ENCODE peak calls at places on chromosomes 5 and 9, in ten cellular contexts. V is AG04450; C is iPS DF 6.9; W is mesendoderm; N is adrenal gland; K is mesenchymal stem cell; G is tibial artery; X is dorsolateral prefrontal cortex; F is CD4-positive, alpha-beta T cell; T is cardiac muscle cell. Y is an unnamed sample.

GRCh38 chr9:93644397-93645088 is 68.2 kb downstream of the PHF2 start:
- DNase-seq in N (peak; percentile 7), T (no peak), K (no peak), F (no peak), V (no peak), C (no peak), W (no peak), G (no peak), X (no peak), Y (peak; percentile 52)

GRCh38 chr5:125446986-125447385 is 700.5 kb upstream of the ZNF608 start:
- DNase-seq in N (no peak), V (peak; percentile 61), T (peak; percentile 74), C (no peak), G (no peak), X (no peak), K (peak; percentile 59), W (no peak), F (no peak), Y (no peak)

GRCh38 chr5:96219580-96220281 is 213.3 kb downstream of the PCSK1 start:
- DNase-seq in F (no peak), K (peak; percentile 76), X (no peak), V (no peak), G (no peak), W (peak; percentile 10), T (peak; percentile 51), C (no peak), N (no peak), Y (no peak)

GRCh38 chr5:88142801-88143692 is 125.6 kb downstream of the TMEM161B start:
- DNase-seq in T (peak; percentile 6), G (peak; percentile 71), V (no peak), K (peak; percentile 18), C (no peak), W (peak; percentile 22), F (no peak), X (no peak), N (peak; percentile 25), Y (no peak)

GRCh38 chr9:114431003-114431402 is 43.2 kb upstream of the AKNA start:
- DNase-seq in N (no peak), X (no peak), G (no peak), V (no peak), T (no peak), K (no peak), F (no peak), W (no peak), C (no peak), Y (no peak)

GRCh38 chr9:89372230-89372816 is 54.0 kb downstream of the SECISBP2 start:
- DNase-seq in X (no peak), G (no peak), T (no peak), F (peak; percentile 39), C (no peak), V (no peak), N (no peak), K (peak; percentile 19), W (peak; percentile 6), Y (no peak)

GRCh38 chr5:127400946-127401670 is 110.5 kb downstream of the MEGF10 start:
- DNase-seq in N (no peak), W (no peak), G (no peak), V (no peak), X (no peak), T (no peak), F (no peak), K (no peak), C (no peak), Y (no peak)

GRCh38 chr5:8399471-8399870 is 530.5 kb downstream of the MTRR start:
- DNase-seq in T (no peak), N (no peak), W (no peak), K (no peak), X (no peak), G (no peak), V (no peak), C (no peak), F (no peak), Y (no peak)

GRCh38 chr5:56649569-56649968 is 165.8 kb upstream of the MAP3K1 start:
- DNase-seq in G (no peak), C (no peak), X (no peak), F (no peak), V (no peak), N (no peak), K (peak; percentile 38), W (no peak), T (peak; percentile 61), Y (no peak)

GRCh38 chr5:179128976-179129375 is 68.8 kb downstream of the ZNF354C start:
- DNase-seq in T (no peak), K (no peak), V (no peak), X (no peak), C (no peak), F (no peak), W (no peak), G (no peak), N (no peak), Y (no peak)

GRCh38 chr5:119022017-119022745 is 33.8 kb upstream of the DTWD2 start:
- DNase-seq in X (no peak), G (no peak), T (peak; percentile 63), W (peak; percentile 51), V (peak; percentile 15), F (no peak), N (no peak), C (no peak), K (peak; percentile 58), Y (no peak)

GRCh38 chr5:157342822-157343402 is 77.0 kb downstream of the CYFIP2 start:
- DNase-seq in V (no peak), C (no peak), W (peak; percentile 65), F (peak; percentile 15), K (peak; percentile 30), T (peak; percentile 35), N (peak; percentile 26), G (no peak), X (no peak), Y (no peak)

GRCh38 chr5:55734658-55735057 is 3.2 kb upstream of the DDX4 start:
- DNase-seq in T (no peak), X (no peak), V (no peak), N (no peak), C (no peak), G (no peak), F (no peak), K (no peak), W (no peak), Y (no peak)

GRCh38 chr5:77893225-77893860 is 117.2 kb upstream of the TBCA start:
- DNase-seq in C (no peak), K (peak; percentile 95), G (no peak), F (no peak), T (peak; percentile 95), X (peak; percentile 55), N (peak; percentile 45), W (peak; percentile 70), V (peak; percentile 90), Y (no peak)

GRCh38 chr9:69925452-69925851 is 104.8 kb downstream of the CFAP95 start:
- DNase-seq in N (no peak), V (no peak), T (no peak), X (no peak), C (no peak), G (no peak), K (no peak), W (no peak), F (no peak), Y (no peak)

DNA sequence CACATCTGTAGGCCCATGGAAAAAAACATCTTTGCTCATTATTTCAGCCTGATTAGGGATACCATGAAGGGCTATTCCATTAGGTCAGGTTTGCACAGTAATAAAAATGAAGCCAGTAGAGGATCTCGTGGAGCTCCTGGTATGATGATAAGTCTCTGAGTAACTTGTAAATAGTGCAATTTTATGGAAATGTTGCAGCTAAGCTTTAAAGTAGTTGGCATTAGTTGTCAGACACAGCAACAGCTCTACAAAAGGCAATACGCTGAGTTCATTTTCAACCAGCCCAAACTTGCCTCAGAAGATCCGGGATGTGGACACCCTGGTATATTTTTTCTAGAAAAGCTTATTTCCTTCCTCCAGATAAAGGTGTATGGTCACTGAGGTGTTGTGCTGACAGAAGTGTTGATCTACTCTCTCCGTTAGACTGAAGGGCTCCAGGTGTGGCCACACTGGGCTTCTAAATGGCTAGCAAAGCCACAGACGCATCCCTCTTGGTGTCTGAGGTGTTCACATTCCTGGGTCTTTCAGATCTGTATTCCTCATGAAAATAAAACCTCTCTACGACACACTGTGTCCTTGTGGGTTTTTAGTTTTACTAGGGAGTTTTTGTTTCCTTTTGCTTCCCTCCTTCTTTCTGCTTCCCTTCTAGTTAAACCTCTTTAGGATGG is 141.6 kb downstream of the GHR start:
- DNase-seq in V (no peak), C (no peak), G (no peak), N (no peak), K (no peak), X (no peak), W (no peak), F (no peak), T (no peak), Y (no peak)
- H3K27ac ChIP-seq in V (no peak overlapping the region), C (no peak overlapping the region), G (peak overlapping the region; percentile 71), N (no peak overlapping the region), K (no peak overlapping the region), X (no peak overlapping the region), W (no peak overlapping the region), F (no peak overlapping the region), T (no peak overlapping the region), Y (peak overlapping the region; percentile 68)

DNA sequence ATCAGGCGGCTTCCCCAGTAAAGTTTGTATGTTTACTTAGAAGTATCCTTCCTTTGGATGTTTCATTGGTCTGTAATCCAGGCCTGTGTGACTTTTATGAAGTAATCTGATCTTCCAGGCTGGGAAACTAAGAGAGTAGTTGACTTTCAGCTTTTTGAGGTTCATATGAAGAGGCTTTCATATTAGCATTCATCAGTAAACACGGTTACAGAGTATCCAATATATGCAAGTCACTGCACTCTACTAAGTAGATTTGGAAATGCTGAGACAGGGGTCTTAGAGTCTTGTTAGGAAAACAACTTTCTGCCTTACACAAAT is 1.1 kb downstream of the DNAJC21 start:
- DNase-seq in F (no peak), G (no peak), C (no peak), V (no peak), X (no peak), K (no peak), T (peak; percentile 19), N (no peak), W (no peak), Y (no peak)
- H3K27ac ChIP-seq in F (peak overlapping the region; percentile 72), G (peak overlapping the region; percentile 100), C (no peak overlapping the region), V (peak overlapping the region; percentile 77), X (peak overlapping the region; percentile 77), K (peak overlapping the region; percentile 89), T (peak overlapping the region; percentile 95), N (peak overlapping the region; percentile 97), W (peak overlapping the region; percentile 90), Y (peak overlapping the region; percentile 98)

DNA sequence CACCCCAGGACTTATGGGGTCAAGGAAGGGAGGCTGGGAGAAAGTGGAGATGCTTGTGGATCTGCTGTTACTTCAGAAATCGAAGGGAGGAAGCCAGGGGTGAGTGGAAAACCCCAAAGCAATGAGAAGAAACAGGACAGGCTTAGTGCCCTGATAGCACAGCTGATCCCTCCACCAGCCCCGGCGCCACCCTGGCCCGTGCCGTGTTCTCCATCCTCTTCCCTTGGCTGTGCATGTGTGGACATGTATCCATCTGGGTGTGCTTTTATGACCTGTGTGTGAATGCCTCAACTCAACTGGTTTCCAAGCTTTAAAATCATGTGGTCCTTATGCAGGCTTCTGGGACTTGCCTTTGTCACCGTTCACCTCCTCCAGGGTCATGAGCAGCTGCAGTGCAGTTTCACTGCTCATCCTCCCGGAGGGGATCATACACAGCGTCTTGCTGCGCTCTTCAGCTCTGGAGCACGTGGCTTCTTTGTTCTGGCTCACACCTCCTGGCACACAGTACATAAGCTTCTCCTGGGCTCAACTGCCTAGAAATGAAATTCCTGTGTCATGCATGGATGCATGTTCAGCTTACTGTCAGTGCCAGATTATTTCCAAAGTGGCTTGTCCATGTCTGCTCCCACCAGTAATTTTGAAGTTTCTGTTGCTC is 58.2 kb downstream of the IPPK start:
- DNase-seq in K (no peak), G (no peak), N (no peak), T (no peak), W (no peak), V (no peak), F (no peak), C (no peak), X (no peak), Y (no peak)
- H3K27ac ChIP-seq in K (no peak overlapping the region), G (no peak overlapping the region), N (no peak overlapping the region), T (no peak overlapping the region), W (no peak overlapping the region), V (no peak overlapping the region), F (no peak overlapping the region), C (no peak overlapping the region), X (peak overlapping the region; percentile 63), Y (no peak overlapping the region)

GRCh38 chr9:92402359-92402758 is 2.0 kb downstream of the OGN start:
- DNase-seq in W (no peak), G (no peak), V (no peak), X (no peak), T (no peak), N (no peak), C (no peak), F (no peak), K (no peak), Y (no peak)
- H3K27ac ChIP-seq in W (no peak overlapping the region), G (peak overlapping the region; percentile 76), V (no peak overlapping the region), X (no peak overlapping the region), T (no peak overlapping the region), N (no peak overlapping the region), C (no peak overlapping the region), F (no peak overlapping the region), K (no peak overlapping the region), Y (peak overlapping the region; percentile 92)